ENCODE peak calls at places on chromosomes 6 and 20, in four cellular contexts. A is SK-N-SH, R is K562, O is H1. E is an unnamed sample.

GRCh38 chr6:55100729-55101128 is 73.6 kb upstream of the HCRTR2 start:
- DNase-seq in R (no peak), A (no peak), O (no peak), E (no peak)

GRCh38 chr6:156396791-156397418 is 380.3 kb upstream of the ARID1B start:
- DNase-seq in R (no peak), O (peak), A (no peak), E (peak)

GRCh38 chr20:2603816-2604505 is 48.5 kb upstream of the NOP56 start:
- DNase-seq in R (no peak), O (no peak), A (peak), E (no peak)

GRCh38 chr20:36784116-36784515 is 10.6 kb upstream of the DSN1 start:
- DNase-seq in O (no peak), A (no peak), R (no peak), E (no peak)

GRCh38 chr6:90485615-90486277 is 101.1 kb downstream of the MAP3K7 start:
- DNase-seq in R (no peak), O (no peak), A (no peak), E (no peak)

GRCh38 chr6:74170118-74170517 is 474.1 kb downstream of the CD109 start:
- DNase-seq in O (no peak), A (no peak), R (no peak), E (no peak)

GRCh38 chr6:39543117-39543516 is 182.1 kb downstream of the KIF6 start:
- DNase-seq in R (no peak), A (no peak), O (no peak), E (no peak)

GRCh38 chr20:59082077-59082740 is 39.6 kb upstream of the PRELID3B start:
- DNase-seq in A (no peak), R (peak), O (no peak), E (no peak)

GRCh38 chr20:62924567-62925419 is 1.5 kb downstream of the DIDO1 start:
- DNase-seq in R (peak), O (no peak), A (peak), E (no peak)

GRCh38 chr6:89410231-89411018 is 1.6 kb downstream of the RRAGD start:
- DNase-seq in A (no peak), O (no peak), R (no peak), E (no peak)

GRCh38 chr6:89411019-89411268 is 1.1 kb downstream of the RRAGD start:
- DNase-seq in A (peak), R (no peak), O (no peak), E (no peak)

GRCh38 chr6:89413006-89413400 is 930 bp upstream of the RRAGD start:
- DNase-seq in O (no peak), R (no peak), A (no peak), E (no peak)

GRCh38 chr6:89412071-89413005 is at the start of gene RRAGD:
- DNase-seq in O (peak), R (peak), A (peak), E (peak)

DNA sequence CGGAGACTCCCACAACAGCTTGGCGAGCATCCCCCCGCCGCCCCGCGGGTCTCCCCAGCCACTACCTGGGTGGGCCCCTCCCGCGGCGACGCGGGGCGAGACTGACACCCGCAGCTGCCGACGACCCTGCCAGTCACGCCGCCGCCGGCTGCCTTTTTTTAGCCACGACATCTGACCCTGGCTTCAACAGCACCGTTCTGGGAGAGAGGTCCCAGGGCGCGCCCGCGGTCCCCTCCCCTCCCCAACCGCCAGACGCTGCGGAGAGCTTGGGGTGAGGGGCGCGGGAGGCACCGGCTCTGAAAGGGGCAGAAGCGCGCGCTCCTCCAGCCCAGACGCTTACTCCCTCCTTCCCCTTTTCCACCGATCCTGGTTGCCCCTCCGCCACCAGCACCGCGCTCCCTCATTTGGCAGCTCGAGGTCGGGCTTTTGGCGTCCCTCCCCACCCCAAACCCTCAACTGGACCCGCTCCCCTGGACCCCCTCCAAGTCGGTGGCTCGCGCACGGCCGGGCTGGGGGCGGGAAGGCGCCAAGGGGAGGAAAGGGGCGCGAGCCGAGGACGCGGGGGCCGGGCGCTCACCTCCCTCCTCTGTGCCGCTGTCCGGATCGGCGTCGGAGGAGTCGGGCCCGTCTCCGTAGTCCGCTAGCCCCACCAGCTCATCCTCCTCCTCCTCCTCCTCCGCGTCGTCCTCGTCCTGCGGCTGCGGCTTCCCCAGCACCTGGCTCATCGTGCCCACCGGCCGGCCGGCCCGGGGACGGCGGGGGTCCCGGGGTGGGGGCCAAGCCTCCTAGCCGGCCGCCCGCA is 603 bp downstream of the RRAGD start:
- DNase-seq in A (peak), O (peak), R (no peak), E (peak)
- TF ChIP-seq TEAD4 in A (no peak), O (no peak), R (no peak), E (no peak)

DNA sequence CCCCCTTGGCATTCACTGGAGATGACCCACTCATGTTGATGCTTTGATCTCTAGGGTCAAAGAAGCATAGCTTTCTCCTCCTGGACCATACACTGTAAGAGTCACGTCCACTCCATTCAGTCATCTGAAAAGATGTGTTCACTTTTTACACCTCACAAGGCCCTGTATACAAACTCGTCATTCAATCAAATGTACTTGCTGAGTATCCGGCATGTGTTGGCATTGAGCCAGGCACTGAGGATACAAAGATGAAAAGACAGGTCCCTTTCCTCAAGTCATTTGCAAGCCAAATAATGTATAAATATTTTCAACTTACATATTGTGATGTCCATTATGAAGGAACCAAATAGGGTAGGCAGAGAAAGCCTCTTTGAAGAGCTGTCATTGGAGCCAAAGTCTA is 32.6 kb upstream of the CSNK2A1 start:
- DNase-seq in R (no peak), A (no peak), O (no peak), E (no peak)
- TF ChIP-seq TEAD4 in R (no peak), A (no peak), O (no peak), E (no peak)

DNA sequence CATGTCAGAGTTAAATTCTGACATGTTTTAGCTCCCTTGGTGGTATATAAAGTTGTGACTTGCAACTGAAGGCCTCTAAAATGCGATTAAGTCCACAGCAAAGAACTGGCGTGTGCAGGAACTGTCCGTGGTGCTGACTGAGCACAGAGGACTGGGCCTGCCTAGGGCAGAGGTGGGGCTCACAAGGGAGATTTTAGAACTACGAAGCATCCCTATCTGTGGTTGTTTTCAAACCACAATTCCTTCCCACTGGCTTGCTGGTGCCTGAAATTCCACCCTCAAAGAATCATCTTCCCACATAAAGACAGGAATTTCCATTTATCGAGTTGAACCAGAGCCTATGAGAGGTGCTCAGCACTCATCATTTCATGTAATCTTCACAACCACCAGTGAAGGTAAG is 30.1 kb downstream of the RIMS4 start:
- DNase-seq in O (peak), R (peak), A (no peak), E (peak)
- TF ChIP-seq TEAD4 in O (no peak), R (no peak), A (no peak), E (no peak)

GRCh38 chr20:22768779-22769178 is 184.4 kb upstream of the FOXA2 start:
- DNase-seq in R (no peak), A (no peak), O (no peak), E (no peak)
- TF ChIP-seq TEAD4 in R (no peak), A (no peak), O (peak), E (no peak)

GRCh38 chr20:32830437-32830836 is 10.7 kb downstream of the MAPRE1 start:
- DNase-seq in O (no peak), A (no peak), R (no peak), E (no peak)

GRCh38 chr20:32829291-32830005 is 9.7 kb downstream of the MAPRE1 start:
- DNase-seq in R (no peak), O (no peak), A (no peak), E (no peak)

GRCh38 chr20:32832664-32833063 is 12.9 kb downstream of the MAPRE1 start:
- DNase-seq in O (no peak), A (no peak), R (no peak), E (no peak)

GRCh38 chr20:32834972-32835371 is 15.2 kb downstream of the MAPRE1 start:
- DNase-seq in A (no peak), O (no peak), R (no peak), E (no peak)

DNA sequence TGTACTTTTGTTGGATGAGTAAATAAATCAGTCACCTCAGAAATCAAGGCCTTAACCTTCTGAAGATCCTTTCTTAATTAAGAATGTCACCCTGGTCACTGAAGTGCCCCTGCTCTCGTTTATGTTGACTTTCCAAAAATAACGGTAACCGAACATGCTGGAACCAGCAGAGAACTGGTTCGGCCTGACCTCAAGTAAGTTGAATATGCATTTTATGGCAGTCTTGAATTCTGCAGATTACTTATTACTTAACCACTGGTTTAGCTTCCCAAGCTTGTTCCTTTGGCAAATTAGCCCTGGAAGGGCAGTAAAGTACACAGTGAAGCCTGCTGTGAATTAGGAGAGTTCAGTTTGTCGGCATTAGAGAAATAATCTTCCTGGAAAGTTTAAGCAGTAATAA is 12.2 kb downstream of the MAPRE1 start:
- DNase-seq in R (no peak), A (no peak), O (no peak), E (no peak)
- TF ChIP-seq TEAD4 in R (no peak), A (no peak), O (no peak), E (no peak)